ENCODE peak calls at places on chromosomes 5 and 9, in eight cellular contexts. U is CD8-positive, alpha-beta memory T cell; Z is gastrocnemius medialis; Y is transverse colon; T is HepG2; C is colonic mucosa; A is CD4-positive, CD25-positive, alpha-beta regulatory T cell; M is ovary. E is an unnamed sample.
A peak's percentile ranks its signal among the peaks of the same experiment; 100 is the strongest.

GRCh38 chr5:96259211-96259772 is 173.8 kb downstream of the PCSK1 start:
- DNase-seq in U (no peak), Z (no peak), Y (no peak), T (peak; percentile 11), C (no peak), A (no peak), M (no peak), E (no peak)

GRCh38 chr9:112011051-112011620 is 114.5 kb downstream of the UGCG start:
- DNase-seq in U (no peak), Z (no peak), Y (no peak), T (no peak), C (no peak), A (no peak), M (no peak), E (no peak)

GRCh38 chr9:129998491-129999122 is 44.4 kb downstream of the FNBP1 start:
- DNase-seq in U (no peak), Z (no peak), Y (no peak), T (no peak), C (no peak), A (no peak), M (no peak), E (no peak)

GRCh38 chr9:96116275-96117051 is 185.5 kb downstream of the HSD17B3 start:
- DNase-seq in U (no peak), Z (no peak), Y (peak; percentile 47), T (peak; percentile 82), C (peak; percentile 36), A (no peak), M (no peak), E (peak; percentile 95)

GRCh38 chr9:70470050-70471015 is 55.9 kb upstream of the KLF9 start:
- DNase-seq in U (no peak), Z (peak; percentile 59), Y (peak; percentile 82), T (peak; percentile 90), C (peak; percentile 89), A (peak; percentile 11), M (no peak), E (no peak)

GRCh38 chr5:68272289-68272688 is 56.7 kb downstream of the PIK3R1 start:
- DNase-seq in U (no peak), Z (no peak), Y (no peak), T (no peak), C (no peak), A (peak; percentile 51), M (no peak), E (no peak)

GRCh38 chr5:16160706-16161105 is 18.9 kb downstream of the MARCHF11 start:
- DNase-seq in U (no peak), Z (no peak), Y (no peak), T (peak; percentile 60), C (peak; percentile 39), A (peak; percentile 52), M (no peak), E (no peak)

GRCh38 chr9:89815903-89816573 is 211.2 kb downstream of the GADD45G start:
- DNase-seq in U (no peak), Z (no peak), Y (no peak), T (no peak), C (no peak), A (no peak), M (peak; percentile 80), E (no peak)

GRCh38 chr9:3263698-3264097 is 262.1 kb downstream of the RFX3 start:
- DNase-seq in U (no peak), Z (no peak), Y (no peak), T (no peak), C (no peak), A (no peak), M (no peak), E (no peak)

GRCh38 chr9:94127806-94128205 is 43.5 kb downstream of the PTPDC1 start:
- DNase-seq in U (no peak), Z (no peak), Y (no peak), T (no peak), C (no peak), A (no peak), M (no peak), E (no peak)

GRCh38 chr9:133858771-133859170 is 120.6 kb upstream of the SARDH start:
- DNase-seq in U (no peak), Z (no peak), Y (no peak), T (no peak), C (no peak), A (no peak), M (no peak), E (no peak)

GRCh38 chr9:83355024-83355444 is 183.2 kb downstream of the FRMD3 start:
- DNase-seq in U (no peak), Z (no peak), Y (no peak), T (no peak), C (no peak), A (no peak), M (no peak), E (no peak)

GRCh38 chr9:37921546-37922300 is 17.8 kb upstream of the SLC25A51 start:
- DNase-seq in U (no peak), Z (no peak), Y (no peak), T (no peak), C (no peak), A (no peak), M (peak; percentile 23), E (no peak)

GRCh38 chr9:20321683-20322082 is 300.6 kb downstream of the MLLT3 start:
- DNase-seq in U (peak; percentile 77), Z (no peak), Y (no peak), T (no peak), C (no peak), A (peak; percentile 95), M (no peak), E (no peak)

GRCh38 chr9:20319241-20319640 is 303.1 kb downstream of the MLLT3 start:
- DNase-seq in U (no peak), Z (no peak), Y (no peak), T (no peak), C (no peak), A (no peak), M (no peak), E (no peak)

GRCh38 chr9:20322212-20322611 is 300.1 kb downstream of the MLLT3 start:
- DNase-seq in U (no peak), Z (no peak), Y (no peak), T (no peak), C (no peak), A (no peak), M (no peak), E (no peak)

GRCh38 chr9:20319641-20320337 is 302.5 kb downstream of the MLLT3 start:
- DNase-seq in U (no peak), Z (no peak), Y (no peak), T (no peak), C (no peak), A (peak; percentile 75), M (no peak), E (no peak)

DNA sequence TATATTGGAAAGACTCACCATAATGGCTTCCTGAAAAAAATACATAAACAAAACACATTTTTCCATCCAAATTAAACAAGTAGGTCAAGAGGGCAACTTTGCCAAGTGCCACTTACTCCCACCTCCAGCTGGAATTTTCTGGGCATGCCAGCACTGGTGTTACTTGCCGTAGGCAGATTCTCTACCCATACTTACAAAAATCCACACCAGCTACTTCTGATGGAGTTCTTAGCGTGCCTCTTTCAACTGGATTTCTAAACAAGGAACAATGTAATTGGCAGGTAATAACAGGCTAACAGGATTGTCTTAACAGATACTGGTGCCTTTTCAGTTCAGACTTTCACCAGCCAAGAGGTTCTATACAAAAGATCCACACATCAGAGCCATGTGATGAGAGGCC is 301.4 kb downstream of the MLLT3 start:
- DNase-seq in U (no peak), Z (no peak), Y (no peak), T (no peak), C (no peak), A (no peak), M (no peak), E (no peak)
- H3K27ac ChIP-seq in U (no peak overlapping the region), Z (no peak overlapping the region), Y (no peak overlapping the region), T (no peak overlapping the region), C (no peak overlapping the region), A (peak overlapping the region; percentile 71), M (no peak overlapping the region), E (no peak overlapping the region)

DNA sequence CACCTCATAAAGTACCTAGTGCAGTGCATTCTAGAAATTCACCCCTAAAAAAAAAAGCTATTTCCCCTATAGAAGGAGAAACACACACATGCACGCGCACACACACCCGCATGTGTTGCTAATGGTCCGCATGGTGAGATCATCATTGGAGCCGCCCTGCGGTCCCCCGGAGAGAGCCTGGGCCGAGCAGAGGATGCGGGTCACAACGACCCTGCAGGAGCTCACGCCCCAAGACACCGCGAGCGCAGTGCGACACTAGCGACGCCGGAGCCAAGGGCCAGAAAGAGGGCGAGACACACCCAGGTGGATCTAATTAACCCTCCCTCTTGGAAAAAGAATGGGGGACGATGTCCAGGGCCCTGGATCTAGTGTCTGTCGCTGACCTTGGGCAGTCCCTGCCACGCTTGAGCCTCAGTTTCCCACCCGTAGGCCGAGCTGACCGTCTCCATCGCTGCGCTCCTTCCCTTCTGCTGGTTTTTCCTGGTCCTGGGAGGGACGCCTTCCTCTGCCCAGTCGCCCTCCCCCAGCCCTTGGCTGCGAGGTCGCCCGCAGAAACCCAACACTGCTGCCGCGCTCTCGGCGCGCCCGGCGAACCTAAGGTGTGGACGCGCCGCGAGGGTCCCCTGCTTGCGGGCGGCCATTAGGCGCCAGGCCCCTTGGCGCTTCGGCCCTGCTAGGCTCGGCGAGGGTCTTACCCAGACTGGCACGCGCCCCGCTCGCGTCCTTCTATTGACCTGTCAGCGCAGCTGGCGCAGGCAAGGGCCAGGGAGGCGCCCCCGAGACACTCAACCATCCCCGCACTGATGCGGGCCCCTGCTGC is 47.6 kb upstream of the RNF20 start:
- DNase-seq in U (no peak), Z (no peak), Y (peak; percentile 67), T (no peak), C (peak; percentile 72), A (no peak), M (peak; percentile 67), E (no peak)
- H3K27ac ChIP-seq in U (no peak overlapping the region), Z (peak overlapping the region; percentile 65), Y (peak overlapping the region; percentile 92), T (no peak overlapping the region), C (peak overlapping the region; percentile 88), A (no peak overlapping the region), M (peak overlapping the region; percentile 94), E (peak overlapping the region; percentile 75)

GRCh38 chr9:18723366-18723765 is 249.4 kb downstream of the ADAMTSL1 start:
- DNase-seq in U (no peak), Z (no peak), Y (no peak), T (no peak), C (no peak), A (no peak), M (no peak), E (no peak)

GRCh38 chr9:18722882-18723281 is 248.9 kb downstream of the ADAMTSL1 start:
- DNase-seq in U (no peak), Z (no peak), Y (no peak), T (no peak), C (no peak), A (no peak), M (no peak), E (no peak)

GRCh38 chr9:18727904-18728303 is 254.0 kb downstream of the ADAMTSL1 start:
- DNase-seq in U (no peak), Z (no peak), Y (no peak), T (no peak), C (no peak), A (no peak), M (no peak), E (no peak)

GRCh38 chr9:18728642-18729041 is 254.7 kb downstream of the ADAMTSL1 start:
- DNase-seq in U (no peak), Z (no peak), Y (no peak), T (no peak), C (no peak), A (no peak), M (no peak), E (no peak)

GRCh38 chr9:18726546-18726945 is 252.6 kb downstream of the ADAMTSL1 start:
- DNase-seq in U (no peak), Z (no peak), Y (no peak), T (no peak), C (no peak), A (no peak), M (no peak), E (no peak)
- H3K27ac ChIP-seq in U (no peak overlapping the region), Z (no peak overlapping the region), Y (peak overlapping the region; percentile 35), T (no peak overlapping the region), C (no peak overlapping the region), A (no peak overlapping the region), M (no peak overlapping the region), E (no peak overlapping the region)

GRCh38 chr5:146919304-146919703 is 40.7 kb upstream of the PPP2R2B start:
- DNase-seq in U (no peak), Z (no peak), Y (no peak), T (no peak), C (no peak), A (no peak), M (no peak), E (no peak)
- H3K27ac ChIP-seq in U (no peak overlapping the region), Z (no peak overlapping the region), Y (no peak overlapping the region), T (no peak overlapping the region), C (no peak overlapping the region), A (no peak overlapping the region), M (no peak overlapping the region), E (no peak overlapping the region)